ENCODE peak calls at places on chromosomes 13 and 19, in ten cellular contexts. I is upper lobe of left lung, O is GM23338, A is K562, H is breast epithelium, F is prostate gland, R is GM12878, V is H1, C is transverse colon, N is stomach. L is an unnamed sample.

GRCh38 chr19:32188921-32189320 is 156.5 kb upstream of the ZNF507 start:
- DNase-seq in I (no peak), O (no peak), A (no peak), H (no peak), F (no peak), R (no peak), V (no peak), C (no peak), N (no peak), L (no peak)

GRCh38 chr13:85095887-85096286 is 703.3 kb downstream of the SLITRK6 start:
- DNase-seq in I (no peak), O (no peak), A (no peak), H (no peak), F (no peak), R (no peak), V (no peak), C (no peak), N (no peak), L (no peak)

GRCh38 chr13:100039740-100040139 is 49.2 kb upstream of the PCCA start:
- DNase-seq in I (no peak), O (no peak), A (no peak), H (no peak), F (no peak), R (no peak), V (no peak), C (no peak), N (no peak), L (no peak)

GRCh38 chr19:45186509-45187334 is 8.1 kb downstream of the BLOC1S3 start:
- DNase-seq in I (no peak), O (no peak), A (no peak), H (no peak), F (no peak), R (no peak), V (no peak), C (no peak), N (no peak), L (no peak)

GRCh38 chr13:43377955-43378354 is 354.6 kb downstream of the DNAJC15 start:
- DNase-seq in I (no peak), O (no peak), A (no peak), H (no peak), F (no peak), R (no peak), V (no peak), C (no peak), N (peak; percentile 38), L (no peak)

GRCh38 chr19:2021453-2022140 is 6.1 kb upstream of the BTBD2 start:
- DNase-seq in I (no peak), O (no peak), A (no peak), H (no peak), F (no peak), R (no peak), V (no peak), C (no peak), N (no peak), L (no peak)

GRCh38 chr19:29259153-29259552 is 46.2 kb upstream of the UQCRFS1 start:
- DNase-seq in I (no peak), O (peak; percentile 32), A (peak; percentile 40), H (no peak), F (no peak), R (no peak), V (no peak), C (no peak), N (no peak), L (no peak)

GRCh38 chr13:41455725-41456419 is 1.5 kb upstream of the RGCC start:
- DNase-seq in I (no peak), O (peak; percentile 14), A (no peak), H (no peak), F (no peak), R (no peak), V (no peak), C (no peak), N (no peak), L (peak; percentile 76)

GRCh38 chr13:114065141-114065925 is 67.1 kb downstream of the RASA3 start:
- DNase-seq in I (peak; percentile 92), O (peak; percentile 64), A (peak; percentile 67), H (peak; percentile 88), F (peak; percentile 83), R (no peak), V (peak; percentile 43), C (peak; percentile 80), N (peak; percentile 79), L (peak; percentile 75)

GRCh38 chr13:114064516-114065140 is 67.8 kb downstream of the RASA3 start:
- DNase-seq in I (peak; percentile 71), O (no peak), A (peak; percentile 32), H (no peak), F (peak; percentile 36), R (no peak), V (no peak), C (peak; percentile 40), N (peak; percentile 51), L (no peak)

GRCh38 chr13:114062341-114062740 is 70.1 kb downstream of the RASA3 start:
- DNase-seq in I (no peak), O (no peak), A (no peak), H (no peak), F (no peak), R (no peak), V (no peak), C (no peak), N (no peak), L (no peak)

GRCh38 chr13:114062754-114063153 is 69.7 kb downstream of the RASA3 start:
- DNase-seq in I (peak; percentile 75), O (no peak), A (no peak), H (no peak), F (no peak), R (no peak), V (no peak), C (no peak), N (no peak), L (no peak)

GRCh38 chr13:114063545-114064515 is 68.6 kb downstream of the RASA3 start:
- DNase-seq in I (peak; percentile 84), O (no peak), A (peak; percentile 32), H (no peak), F (no peak), R (no peak), V (no peak), C (peak; percentile 66), N (peak; percentile 68), L (no peak)
- H3K4me1 ChIP-seq in I (peaks cover 69% of the 10 kb centered on the region), O (peaks cover 9% of the 10 kb centered on the region), A (peaks cover 66% of the 10 kb centered on the region), H (peaks cover 18% of the 10 kb centered on the region), F (peaks cover 7% of the 10 kb centered on the region), R (peaks cover 49% of the 10 kb centered on the region), V (peaks cover 4% of the 10 kb centered on the region), C (peaks cover 45% of the 10 kb centered on the region), N (peaks cover 48% of the 10 kb centered on the region), L (peaks cover 53% of the 10 kb centered on the region)

GRCh38 chr19:19541572-19541971 is 3.5 kb downstream of the CILP2 start:
- DNase-seq in I (no peak), O (peak; percentile 2), A (no peak), H (no peak), F (no peak), R (no peak), V (no peak), C (no peak), N (no peak), L (no peak)

GRCh38 chr19:19540707-19541515 is 2.8 kb downstream of the CILP2 start:
- DNase-seq in I (peak; percentile 88), O (peak; percentile 99), A (peak; percentile 94), H (no peak), F (no peak), R (no peak), V (peak; percentile 94), C (peak; percentile 66), N (peak; percentile 68), L (no peak)

GRCh38 chr19:19543101-19543500 is 5.0 kb downstream of the CILP2 start:
- DNase-seq in I (no peak), O (no peak), A (no peak), H (no peak), F (no peak), R (no peak), V (no peak), C (no peak), N (no peak), L (no peak)

GRCh38 chr19:19543640-19544039 is 5.6 kb downstream of the CILP2 start:
- DNase-seq in I (peak; percentile 76), O (no peak), A (no peak), H (no peak), F (no peak), R (no peak), V (no peak), C (no peak), N (no peak), L (no peak)

DNA sequence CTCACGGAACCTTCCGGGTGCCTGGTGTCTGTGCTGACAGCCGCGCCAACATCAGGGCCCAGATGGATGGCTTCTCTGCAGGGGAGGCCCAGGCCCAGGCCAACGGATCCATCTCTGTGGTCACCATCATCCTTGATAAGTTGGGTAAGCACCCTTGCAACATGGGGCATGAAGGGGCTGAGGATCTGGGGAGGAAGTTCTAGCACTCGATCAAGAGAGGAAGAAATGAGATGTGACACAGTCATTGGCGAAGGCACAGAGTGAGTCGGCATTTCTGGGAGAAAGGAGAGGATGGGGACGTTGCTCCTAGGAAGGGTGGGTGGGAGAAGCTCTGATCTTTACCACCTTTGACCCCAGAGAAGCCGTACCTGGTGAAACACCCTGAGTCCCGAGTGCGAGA is 4.4 kb downstream of the CILP2 start:
- DNase-seq in I (no peak), O (no peak), A (no peak), H (no peak), F (no peak), R (no peak), V (no peak), C (no peak), N (no peak), L (no peak)
- TF ChIP-seq POLR2AphosphoS5 in I (no peak), O (no peak), A (no peak), H (no peak), F (no peak), R (no peak), V (no peak), C (no peak), N (no peak), L (no peak)

GRCh38 chr19:3057275-3057714 is 5.0 kb downstream of the TLE5 start:
- DNase-seq in I (peak; percentile 96), O (no peak), A (peak; percentile 45), H (peak; percentile 95), F (peak; percentile 93), R (no peak), V (no peak), C (peak; percentile 73), N (peak; percentile 93), L (no peak)
- H3K27ac ChIP-seq in I (peak overlapping the region; percentile 99), O (no peak overlapping the region), A (no peak overlapping the region), H (peak overlapping the region; percentile 93), F (peak overlapping the region; percentile 86), R (no peak overlapping the region), V (no peak overlapping the region), C (peak overlapping the region; percentile 72), N (peak overlapping the region; percentile 55), L (peak overlapping the region; percentile 66)

GRCh38 chr19:3457531-3458228 is 22.6 kb downstream of the SMIM24 start:
- DNase-seq in I (peak; percentile 18), O (peak; percentile 52), A (no peak), H (no peak), F (no peak), R (no peak), V (no peak), C (no peak), N (no peak), L (no peak)

GRCh38 chr19:3455393-3455955 is 24.9 kb downstream of the SMIM24 start:
- DNase-seq in I (no peak), O (no peak), A (no peak), H (no peak), F (no peak), R (no peak), V (no peak), C (no peak), N (no peak), L (no peak)

GRCh38 chr19:3456925-3457530 is 23.3 kb downstream of the SMIM24 start:
- DNase-seq in I (peak; percentile 55), O (no peak), A (no peak), H (no peak), F (no peak), R (no peak), V (no peak), C (no peak), N (no peak), L (no peak)

GRCh38 chr19:3454656-3455392 is 25.5 kb downstream of the SMIM24 start:
- DNase-seq in I (no peak), O (no peak), A (no peak), H (no peak), F (no peak), R (no peak), V (no peak), C (no peak), N (no peak), L (no peak)

GRCh38 chr19:3455960-3456601 is 24.2 kb downstream of the SMIM24 start:
- DNase-seq in I (peak; percentile 67), O (no peak), A (no peak), H (no peak), F (no peak), R (no peak), V (no peak), C (no peak), N (no peak), L (no peak)
- H3K4me1 ChIP-seq in I (peaks cover 38% of the 10 kb centered on the region), O (peaks cover 21% of the 10 kb centered on the region), A (peaks cover 51% of the 10 kb centered on the region), H (peaks cover 4% of the 10 kb centered on the region), F (no peaks in the 10 kb centered on the region), R (no peaks in the 10 kb centered on the region), V (no peaks in the 10 kb centered on the region), C (peaks cover 25% of the 10 kb centered on the region), N (peaks cover 40% of the 10 kb centered on the region), L (peaks cover 25% of the 10 kb centered on the region)